ENCODE peak calls at places on chromosomes 2 and 18, in four cellular contexts. T, V, D and W are unnamed samples.

GRCh38 chr2:238290079-238290478 is 1.7 kb upstream of the PER2 start:
- DNase-seq in D (peak; percentile 73), V (no peak), T (peak; percentile 92), W (no peak)

GRCh38 chr2:239177325-239177724 is 223.5 kb downstream of the HDAC4 start:
- DNase-seq in D (no peak), T (no peak), V (no peak), W (no peak)

GRCh38 chr2:186683341-186683740 is 10.5 kb upstream of the FAM171B start:
- DNase-seq in V (no peak), D (no peak), T (no peak), W (peak; percentile 4)

GRCh38 chr2:179751184-179751809 is 110.1 kb downstream of the ZNF385B start:
- DNase-seq in T (peak; percentile 50), V (peak; percentile 18), D (peak; percentile 26), W (peak; percentile 57)

GRCh38 chr2:63663013-63663864 is 74.5 kb downstream of the MDH1 start:
- DNase-seq in V (no peak), T (no peak), D (no peak), W (peak; percentile 34)

GRCh38 chr2:45651415-45652089 is at the start of gene PRKCE:
- DNase-seq in D (peak; percentile 68), V (peak; percentile 45), T (peak; percentile 47), W (peak; percentile 56)

GRCh38 chr2:237561221-237561620 is 5.2 kb upstream of the PRLH start:
- DNase-seq in V (no peak), T (no peak), D (no peak), W (no peak)

GRCh38 chr2:135916232-135916631 is 40.0 kb upstream of the MCM6 start:
- DNase-seq in T (peak; percentile 76), D (peak; percentile 20), V (peak; percentile 60), W (peak; percentile 51)

GRCh38 chr18:8980496-8981402 is 121.8 kb upstream of the NDUFV2 start:
- DNase-seq in D (peak; percentile 64), V (no peak), T (no peak), W (no peak)

GRCh38 chr2:9102861-9103662 is 99.6 kb upstream of the MBOAT2 start:
- DNase-seq in T (peak; percentile 79), V (no peak), D (peak; percentile 39), W (no peak)

GRCh38 chr2:197414515-197414914 is 20.3 kb downstream of the SF3B1 start:
- DNase-seq in V (no peak), D (no peak), T (no peak), W (no peak)

GRCh38 chr18:21327101-21327500 is 85.1 kb downstream of the GREB1L start:
- DNase-seq in D (no peak), V (no peak), T (peak; percentile 70), W (no peak)

GRCh38 chr2:76194376-76194775 is 483.7 kb upstream of the GCFC2 start:
- DNase-seq in T (no peak), D (no peak), V (no peak), W (no peak)

GRCh38 chr18:2515908-2516625 is 55.2 kb downstream of the METTL4 start:
- DNase-seq in T (peak; percentile 98), V (peak; percentile 11), D (no peak), W (peak; percentile 95)

GRCh38 chr2:164910091-164910899 is 45.0 kb downstream of the SLC38A11 start:
- DNase-seq in T (peak; percentile 64), V (peak; percentile 95), D (no peak), W (no peak)

GRCh38 chr18:8715599-8715998 is 10.2 kb downstream of the MTCL1 start:
- DNase-seq in T (no peak), D (no peak), V (no peak), W (no peak)

GRCh38 chr2:25039126-25039525 is 2.8 kb upstream of the EFR3B start:
- DNase-seq in D (no peak), V (no peak), T (no peak), W (no peak)

GRCh38 chr2:37287966-37288365 is 36.7 kb downstream of the PRKD3 start:
- DNase-seq in V (no peak), T (peak; percentile 27), D (peak; percentile 7), W (no peak)

GRCh38 chr2:145029885-145030284 is 510.0 kb upstream of the ZEB2 start:
- DNase-seq in T (no peak), D (no peak), V (no peak), W (no peak)

GRCh38 chr2:128444044-128444771 is 125.5 kb upstream of the HS6ST1 start:
- DNase-seq in T (no peak), V (no peak), D (no peak), W (no peak)

GRCh38 chr2:69988086-69988635 is 26.7 kb upstream of the ASPRV1 start:
- DNase-seq in V (no peak), T (no peak), D (no peak), W (no peak)

GRCh38 chr2:180311-180710 is 83.5 kb downstream of the SH3YL1 start:
- DNase-seq in D (no peak), T (no peak), V (no peak), W (no peak)

GRCh38 chr18:59696311-59697235 is 650 bp downstream of the CCBE1 start:
- DNase-seq in T (peak; percentile 66), D (peak; percentile 67), V (no peak), W (peak; percentile 69)

GRCh38 chr18:7174359-7175107 is 56.4 kb upstream of the LRRC30 start:
- DNase-seq in D (peak; percentile 39), T (no peak), V (no peak), W (peak; percentile 36)

GRCh38 chr2:173122936-173123335 is 47.3 kb downstream of the MAP3K20 start:
- DNase-seq in T (no peak), V (no peak), D (no peak), W (peak; percentile 35)

GRCh38 chr2:173117678-173118077 is 42.0 kb downstream of the MAP3K20 start:
- DNase-seq in T (no peak), V (no peak), D (no peak), W (no peak)

GRCh38 chr2:173119944-173120343 is 44.3 kb downstream of the MAP3K20 start:
- DNase-seq in V (peak; percentile 51), D (no peak), T (no peak), W (no peak)

GRCh38 chr2:173118385-173118784 is 42.7 kb downstream of the MAP3K20 start:
- DNase-seq in D (no peak), V (no peak), T (no peak), W (peak; percentile 34)

DNA sequence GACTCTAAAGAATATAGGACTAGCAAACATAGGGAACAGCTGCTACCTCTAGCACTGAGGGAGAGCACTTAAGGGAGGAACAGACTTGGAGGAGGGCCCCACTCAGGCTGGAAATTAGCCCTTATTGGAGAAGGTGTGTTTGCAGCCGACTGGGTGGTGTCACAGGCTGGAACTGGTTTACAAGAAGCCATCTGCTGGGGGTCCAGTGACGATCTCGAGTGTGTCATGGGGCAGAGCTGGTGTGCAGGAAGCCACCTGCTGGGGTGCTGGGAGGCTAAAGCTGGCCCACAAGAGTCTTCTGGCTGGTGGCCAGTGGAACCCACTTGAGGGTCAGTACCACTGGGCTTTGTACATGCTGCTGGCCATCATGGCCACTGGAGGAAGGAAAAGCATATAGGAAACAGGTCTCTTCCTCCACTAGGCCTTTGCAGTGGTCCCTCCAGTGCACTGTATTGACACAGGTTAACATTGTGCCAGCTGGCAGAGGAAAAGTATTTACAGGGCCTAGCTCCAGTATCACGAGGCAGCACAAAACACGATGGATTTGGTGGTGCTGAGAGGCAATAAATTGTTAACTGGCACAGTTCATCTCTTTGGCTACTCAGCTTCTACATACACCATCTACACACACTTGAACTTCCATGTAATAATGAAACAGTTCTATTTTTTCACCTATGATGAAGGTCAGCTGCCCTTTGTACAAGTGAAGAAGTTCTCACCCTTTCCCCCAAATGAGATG is 43.6 kb downstream of the MAP3K20 start:
- DNase-seq in T (no peak), V (no peak), D (no peak), W (no peak)
- TF ChIP-seq EZH2phosphoT487 in T (no peak), V (no peak), D (no peak), W (no peak)

GRCh38 chr2:56182420-56182819 is 1.4 kb upstream of the CCDC85A start:
- DNase-seq in T (no peak), D (peak; percentile 72), V (no peak), W (no peak)

GRCh38 chr2:56183643-56184499 is at the start of gene CCDC85A:
- DNase-seq in V (peak; percentile 81), T (peak; percentile 83), D (peak; percentile 93), W (peak; percentile 88)

GRCh38 chr2:56184500-56184996 is 758 bp downstream of the CCDC85A start:
- DNase-seq in D (peak; percentile 73), T (peak; percentile 41), V (peak; percentile 59), W (peak; percentile 49)

GRCh38 chr2:56185582-56186046 is 1.8 kb downstream of the CCDC85A start:
- DNase-seq in V (no peak), T (peak; percentile 56), D (peak; percentile 79), W (peak; percentile 64)

DNA sequence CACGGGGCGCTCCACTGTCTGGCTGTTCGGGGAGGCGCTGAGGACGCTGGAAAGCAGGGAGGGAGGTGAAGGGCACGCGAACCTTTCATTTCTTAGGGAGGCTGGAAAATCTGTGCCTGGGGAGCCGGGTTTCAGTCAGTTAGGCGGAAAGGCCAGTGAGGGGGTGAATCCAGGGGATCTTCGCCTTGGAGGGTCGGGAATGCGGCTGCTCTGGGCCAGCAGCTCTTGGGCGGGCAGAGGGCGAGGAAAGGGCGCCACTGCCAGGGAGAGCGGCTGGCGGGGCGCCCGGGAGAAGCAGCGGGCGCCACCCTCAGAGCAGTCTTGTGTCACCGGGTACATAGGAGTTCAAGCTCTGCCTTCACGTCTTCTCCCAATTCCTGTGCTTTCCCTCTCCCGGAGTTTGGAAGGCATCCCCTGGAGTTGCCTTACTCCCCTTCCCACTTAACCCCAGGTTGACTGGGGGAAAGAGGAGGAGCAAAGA is 1.4 kb downstream of the CCDC85A start:
- DNase-seq in T (peak; percentile 27), D (peak; percentile 39), V (no peak), W (peak; percentile 66)
- TF ChIP-seq EZH2 in T (no peak), D (no peak), V (no peak), W (no peak)

GRCh38 chr2:31235504-31235902 is 1.6 kb downstream of the EHD3 start:
- DNase-seq in D (no peak), V (no peak), T (peak; percentile 56), W (peak; percentile 93)

GRCh38 chr2:31236433-31237205 is 2.7 kb downstream of the EHD3 start:
- DNase-seq in V (no peak), T (no peak), D (no peak), W (no peak)

GRCh38 chr2:31233741-31234689 is at the start of gene EHD3:
- DNase-seq in D (peak; percentile 98), V (peak; percentile 84), T (peak; percentile 88), W (peak; percentile 97)

GRCh38 chr2:31233216-31233615 is 736 bp upstream of the EHD3 start:
- DNase-seq in V (no peak), D (no peak), T (peak; percentile 6), W (peak; percentile 57)

DNA sequence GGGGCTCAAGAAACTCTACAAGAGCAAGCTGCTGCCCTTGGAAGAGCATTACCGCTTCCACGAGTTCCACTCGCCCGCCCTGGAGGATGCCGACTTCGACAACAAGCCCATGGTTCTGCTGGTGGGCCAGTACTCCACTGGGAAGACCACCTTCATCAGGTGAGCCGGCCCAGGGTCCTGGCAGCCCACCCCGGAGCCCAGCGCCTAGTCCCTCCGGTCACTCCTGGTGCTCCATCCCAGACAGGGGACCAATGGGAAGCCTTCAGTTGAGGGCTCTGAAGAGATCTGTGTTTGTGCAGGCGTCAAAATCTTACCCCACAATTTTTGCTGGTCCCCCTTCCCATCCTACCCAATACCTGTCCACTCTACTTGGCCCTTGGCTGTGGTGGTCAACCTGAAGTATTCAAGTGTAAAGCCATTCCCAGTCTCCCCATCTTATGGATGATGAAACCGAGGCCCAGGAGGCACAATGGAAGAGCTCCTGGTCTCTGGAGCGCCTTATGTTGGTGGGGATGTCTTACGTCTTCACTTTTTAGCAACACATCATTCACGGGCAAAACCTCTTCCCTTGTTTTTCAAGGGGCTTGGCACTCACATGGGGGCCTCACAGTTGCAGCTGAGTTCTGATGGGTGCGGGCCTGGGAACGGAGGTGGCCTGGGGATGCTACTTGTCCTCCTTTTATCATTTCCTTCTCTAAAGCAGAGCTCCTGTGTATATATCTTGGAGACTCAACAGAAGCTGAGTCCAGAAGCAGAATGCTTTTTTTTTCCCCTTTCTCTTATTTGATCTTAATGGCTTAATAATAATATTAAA is 945 bp downstream of the EHD3 start:
- DNase-seq in T (no peak), D (no peak), V (no peak), W (no peak)
- H3K4me3 ChIP-seq in T (peak overlapping the region; percentile 70), D (peak overlapping the region; percentile 69), V (no peak overlapping the region), W (peak overlapping the region; percentile 75)

GRCh38 chr2:233800231-233800630 is 22.1 kb downstream of the MROH2A start:
- DNase-seq in D (no peak), V (no peak), T (no peak), W (no peak)
- TF ChIP-seq EZH2phosphoT487 in D (no peak), V (no peak), T (no peak), W (no peak)